ENCODE peak calls at places on chromosome 2, in five cellular contexts. Y, N, U, G and J are unnamed samples.

GRCh38 chr2:36574560-36574959 is 23.4 kb downstream of the FEZ2 start:
- DNase-seq in N (no peak), U (no peak), G (no peak), Y (no peak), J (no peak)

GRCh38 chr2:174945601-174946260 is 59.5 kb downstream of the CHN1 start:
- DNase-seq in U (no peak), G (no peak), Y (no peak), N (no peak), J (no peak)

GRCh38 chr2:156087875-156088274 is 244.6 kb downstream of the NR4A2 start:
- DNase-seq in G (no peak), N (no peak), U (peak; percentile 59), Y (peak; percentile 66), J (no peak)

GRCh38 chr2:225649274-225649673 is 249.8 kb downstream of the NYAP2 start:
- DNase-seq in N (no peak), Y (no peak), U (no peak), G (no peak), J (no peak)

GRCh38 chr2:101831351-101831865 is 133.9 kb downstream of the MAP4K4 start:
- DNase-seq in Y (peak; percentile 58), N (peak; percentile 85), U (peak; percentile 79), G (peak; percentile 87), J (peak; percentile 85)

GRCh38 chr2:112690853-112691390 is 29.9 kb upstream of the NT5DC4 start:
- DNase-seq in N (peak; percentile 74), Y (peak; percentile 52), U (peak; percentile 71), G (peak; percentile 70), J (peak; percentile 61)

GRCh38 chr2:152826880-152827279 is 108.5 kb downstream of the ARL6IP6 start:
- DNase-seq in U (peak; percentile 36), G (no peak), Y (peak; percentile 18), N (peak; percentile 68), J (no peak)

GRCh38 chr2:43317680-43318079 is 91.3 kb upstream of the ZFP36L2 start:
- DNase-seq in Y (no peak), N (no peak), U (peak; percentile 77), G (no peak), J (no peak)

GRCh38 chr2:229818230-229818629 is 103.6 kb downstream of the TRIP12 start:
- DNase-seq in G (no peak), N (no peak), U (peak; percentile 65), Y (no peak), J (no peak)

GRCh38 chr2:11677146-11678055 is 7.4 kb upstream of the NTSR2 start:
- DNase-seq in U (no peak), Y (no peak), G (peak; percentile 60), N (no peak), J (no peak)

GRCh38 chr2:43880952-43881351 is 42.2 kb downstream of the ABCG8 start:
- DNase-seq in G (no peak), Y (no peak), N (no peak), U (no peak), J (no peak)

GRCh38 chr2:233414777-233415570 is 60.7 kb downstream of the DGKD start:
- DNase-seq in U (peak; percentile 91), G (no peak), Y (peak; percentile 70), N (no peak), J (no peak)

GRCh38 chr2:16013571-16013970 is 73.2 kb downstream of the MYCN start:
- DNase-seq in G (peak; percentile 33), U (no peak), Y (no peak), N (no peak), J (no peak)

GRCh38 chr2:23350792-23351355 is 34.1 kb upstream of the KLHL29 start:
- DNase-seq in U (no peak), Y (no peak), G (no peak), N (no peak), J (no peak)

GRCh38 chr2:25159947-25160346 is 8.4 kb downstream of the POMC start:
- DNase-seq in Y (no peak), N (no peak), G (peak; percentile 78), U (no peak), J (peak; percentile 70)

GRCh38 chr2:151423760-151424159 is 14.1 kb downstream of the RIF1 start:
- DNase-seq in U (no peak), N (no peak), Y (no peak), G (no peak), J (no peak)

GRCh38 chr2:149098722-149099121 is 60.2 kb downstream of the LYPD6B start:
- DNase-seq in N (peak; percentile 19), Y (peak; percentile 89), G (no peak), U (peak; percentile 62), J (no peak)

GRCh38 chr2:113011108-113011507 is 5.8 kb downstream of the IL36A start:
- DNase-seq in Y (no peak), G (no peak), N (no peak), U (no peak), J (no peak)

GRCh38 chr2:40814621-40815020 is 362.7 kb upstream of the SLC8A1 start:
- DNase-seq in G (no peak), Y (no peak), U (peak; percentile 15), N (peak; percentile 84), J (no peak)

GRCh38 chr2:146666336-146666735 is 1178.5 kb upstream of the ACVR2A start:
- DNase-seq in G (no peak), Y (peak; percentile 16), U (peak; percentile 69), N (peak; percentile 70), J (no peak)

GRCh38 chr2:42327125-42327524 is 33.9 kb downstream of the COX7A2L start:
- DNase-seq in N (no peak), Y (no peak), G (peak; percentile 29), U (peak; percentile 57), J (no peak)

GRCh38 chr2:74511104-74511989 is 2.9 kb upstream of the TLX2 start:
- DNase-seq in N (no peak), G (no peak), Y (no peak), U (peak; percentile 14), J (no peak)
- H3K27me3 ChIP-seq in N (peaks cover 62% of the 10 kb centered on the region), G (peaks cover 92% of the 10 kb centered on the region), Y (peaks cover 59% of the 10 kb centered on the region), U (no peaks in the 10 kb centered on the region), J (peaks cover 67% of the 10 kb centered on the region)

DNA sequence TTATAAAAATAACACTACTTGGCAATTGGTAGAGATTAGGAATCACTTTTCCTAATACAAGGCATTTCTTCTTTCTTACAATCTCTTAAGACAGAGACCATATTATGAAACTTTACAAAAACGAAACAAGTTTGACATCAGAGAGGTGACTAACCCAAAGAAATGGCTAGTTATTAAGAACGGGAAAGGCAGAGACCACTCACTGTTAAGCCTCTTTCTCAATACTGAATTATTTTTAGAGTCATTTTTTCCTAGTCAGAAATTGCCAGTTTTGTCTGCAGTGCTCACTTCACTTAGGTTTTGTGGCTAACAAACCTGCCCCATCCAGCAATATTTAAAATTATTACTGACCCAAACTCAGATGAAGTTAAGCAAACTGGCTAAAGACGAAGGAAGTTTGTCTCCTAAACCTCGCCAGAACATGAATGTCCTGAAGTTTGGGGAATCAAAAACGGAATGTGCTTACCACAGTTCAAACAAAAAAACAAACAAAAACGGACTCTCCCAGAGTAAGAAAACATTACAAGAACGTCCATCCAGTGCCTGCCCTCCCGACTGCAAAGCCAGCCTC is 1.3 kb downstream of the KANSL1L start:
- DNase-seq in U (peak; percentile 36), Y (peak; percentile 78), G (no peak), N (peak; percentile 71), J (peak; percentile 45)
- H2AFZ ChIP-seq in U (peak overlapping the region; percentile 96), Y (peak overlapping the region; percentile 63), G (no peak overlapping the region), N (peak overlapping the region; percentile 74), J (peak overlapping the region; percentile 57)

GRCh38 chr2:138502253-138503086 is 900 bp downstream of the SPOPL start:
- DNase-seq in Y (no peak), G (peak; percentile 46), N (no peak), U (peak; percentile 39), J (peak; percentile 21)
- H3K27me3 ChIP-seq in Y (no peaks in the 10 kb centered on the region), G (no peaks in the 10 kb centered on the region), N (no peaks in the 10 kb centered on the region), U (no peaks in the 10 kb centered on the region), J (no peaks in the 10 kb centered on the region)

DNA sequence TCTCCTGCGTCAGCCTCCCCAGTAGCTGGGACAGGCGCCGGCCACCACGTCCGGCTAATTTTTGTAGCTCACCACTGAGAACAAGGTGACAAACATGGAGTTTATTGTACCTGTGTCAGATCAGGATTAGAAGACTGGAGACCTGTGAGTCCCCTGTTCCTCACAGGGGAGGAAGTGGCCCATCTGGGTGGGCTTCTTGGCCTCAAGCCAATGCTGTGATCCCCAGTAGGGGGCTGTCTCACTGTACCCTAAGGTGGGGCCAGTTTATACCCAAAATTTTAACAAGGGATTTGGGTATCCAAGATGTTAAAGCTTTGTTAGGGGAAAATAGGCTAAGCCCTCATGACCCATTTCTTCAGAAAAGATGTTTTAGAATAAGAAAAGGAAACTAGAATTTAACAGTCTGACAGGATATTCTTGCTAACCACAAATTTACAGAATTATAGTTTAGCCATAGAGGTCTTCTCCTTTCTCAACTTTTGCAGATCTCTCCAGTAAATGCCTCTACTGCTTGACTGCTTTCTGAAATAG is 16.3 kb downstream of the PCBP1 start:
- DNase-seq in G (no peak), N (no peak), Y (no peak), U (no peak), J (no peak)
- H2AFZ ChIP-seq in G (peak overlapping the region; percentile 30), N (no peak overlapping the region), Y (no peak overlapping the region), U (no peak overlapping the region), J (peak overlapping the region; percentile 30)

DNA sequence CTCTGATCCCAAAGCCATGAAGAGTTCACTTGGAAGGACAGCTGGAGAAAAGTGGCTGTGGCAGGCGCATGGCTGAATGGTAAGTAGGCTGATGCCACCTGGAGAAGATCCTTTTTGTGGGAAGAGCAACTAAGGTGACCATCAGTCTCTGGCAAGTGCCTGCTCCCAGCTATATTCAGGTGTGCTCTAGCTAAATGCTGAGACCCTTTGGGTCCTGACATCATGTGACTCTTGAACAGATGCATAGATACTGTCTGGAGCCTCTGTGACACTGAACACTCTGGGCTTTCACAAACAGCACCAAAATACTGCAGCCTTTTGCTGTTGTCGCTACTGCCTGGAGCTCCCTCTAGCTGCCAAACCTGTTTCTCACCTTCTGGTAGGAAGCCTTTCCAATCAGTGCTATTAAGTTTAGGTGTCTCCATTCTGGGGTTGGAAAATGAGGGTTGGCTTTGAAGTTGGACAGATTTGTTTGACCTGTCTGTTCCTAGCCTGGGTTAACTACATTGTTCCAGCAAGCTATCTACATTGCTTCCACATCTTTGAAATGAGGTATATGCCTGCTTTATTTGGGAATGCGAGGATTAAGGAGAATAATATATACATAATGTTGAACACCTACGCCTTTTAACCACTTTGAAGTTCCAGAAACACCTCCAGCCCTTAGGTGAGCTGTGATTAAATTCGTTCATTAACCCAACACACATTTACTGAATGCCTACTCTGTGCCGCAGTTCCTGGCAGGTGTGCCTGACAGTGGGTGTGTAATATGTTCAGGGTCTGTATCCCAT is 3.1 kb downstream of the EGR4 start:
- DNase-seq in Y (peak; percentile 27), N (peak; percentile 40), U (peak; percentile 61), G (peak; percentile 84), J (peak; percentile 44)
- H3K27me3 ChIP-seq in Y (peaks cover 92% of the 10 kb centered on the region), N (peaks cover 50% of the 10 kb centered on the region), U (peaks cover 52% of the 10 kb centered on the region), G (peaks cover 98% of the 10 kb centered on the region), J (peaks cover 95% of the 10 kb centered on the region)

DNA sequence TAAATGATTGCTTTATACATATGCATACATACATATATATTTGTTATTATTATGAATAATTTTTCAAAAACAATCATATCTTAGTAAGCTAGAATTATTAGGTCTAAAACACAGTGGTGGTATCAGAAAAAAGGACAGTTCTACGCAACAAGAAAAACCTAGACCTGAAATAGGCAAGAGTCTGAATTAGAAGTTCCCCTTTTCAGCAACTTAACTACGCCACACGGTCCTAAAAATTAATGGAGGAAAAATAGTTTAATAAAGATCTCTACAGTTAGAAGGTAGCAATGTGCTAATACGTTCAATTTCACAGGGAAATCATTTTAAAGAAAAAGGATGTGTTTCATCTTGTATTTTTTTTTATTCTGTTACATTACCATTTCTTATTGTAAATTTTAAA is 22.1 kb upstream of the PEX13 start:
- DNase-seq in Y (no peak), N (no peak), U (no peak), G (no peak), J (no peak)
- H2AFZ ChIP-seq in Y (no peak overlapping the region), N (no peak overlapping the region), U (no peak overlapping the region), G (no peak overlapping the region), J (no peak overlapping the region)